ENCODE peak calls at places on chromosomes 3 and 15, in nine cellular contexts. I is HCT116; F is CD8-positive, alpha-beta T cell; X is CD4-positive, alpha-beta memory T cell; Q is CD8-positive, alpha-beta memory T cell; O is effector memory CD4-positive, alpha-beta T cell; S is upper lobe of left lung; A is left lung; E is breast epithelium. H is an unnamed sample.

GRCh38 chr3:158801200-158801599 is 654 bp upstream of the MFSD1 start:
- DNase-seq in I (no peak), F (no peak), X (no peak), Q (no peak), O (no peak), S (no peak), A (peak), E (no peak), H (no peak)

GRCh38 chr3:161558256-161558655 is 61.6 kb downstream of the OTOL1 start:
- DNase-seq in I (no peak), F (no peak), X (no peak), Q (no peak), O (no peak), S (no peak), A (no peak), E (no peak), H (no peak)

GRCh38 chr3:187242900-187243299 is 45.6 kb downstream of the RTP1 start:
- DNase-seq in I (no peak), F (no peak), X (no peak), Q (no peak), O (no peak), S (no peak), A (no peak), E (no peak), H (no peak)

GRCh38 chr15:68402432-68403160 is 29.4 kb downstream of the ITGA11 start:
- DNase-seq in I (no peak), F (no peak), X (no peak), Q (no peak), O (no peak), S (peak), A (no peak), E (peak), H (peak)

GRCh38 chr15:80744826-80745225 is 34.3 kb upstream of the CEMIP start:
- DNase-seq in I (no peak), F (no peak), X (no peak), Q (no peak), O (no peak), S (no peak), A (no peak), E (no peak), H (no peak)

GRCh38 chr15:52161406-52161966 is 29.7 kb downstream of the GNB5 start:
- DNase-seq in I (no peak), F (no peak), X (no peak), Q (no peak), O (no peak), S (no peak), A (no peak), E (no peak), H (no peak)

GRCh38 chr15:89971592-89971997 is 29.5 kb upstream of the ZNF710 start:
- DNase-seq in I (peak), F (peak), X (peak), Q (peak), O (peak), S (peak), A (no peak), E (no peak), H (no peak)

GRCh38 chr3:149542375-149543312 is 68.1 kb downstream of the TM4SF4 start:
- DNase-seq in I (no peak), F (no peak), X (no peak), Q (no peak), O (no peak), S (no peak), A (no peak), E (no peak), H (no peak)

GRCh38 chr15:31236184-31237041 is 90.2 kb upstream of the KLF13 start:
- DNase-seq in I (no peak), F (no peak), X (no peak), Q (no peak), O (no peak), S (peak), A (no peak), E (peak), H (peak)

GRCh38 chr3:100936931-100937330 is 56.3 kb downstream of the ABI3BP start:
- DNase-seq in I (no peak), F (no peak), X (no peak), Q (no peak), O (no peak), S (no peak), A (no peak), E (no peak), H (no peak)

GRCh38 chr3:160822931-160823330 is 66.9 kb downstream of the PPM1L start:
- DNase-seq in I (no peak), F (no peak), X (no peak), Q (no peak), O (no peak), S (no peak), A (no peak), E (no peak), H (no peak)

GRCh38 chr3:176352716-176353334 is 844.5 kb downstream of the TBL1XR1 start:
- DNase-seq in I (no peak), F (no peak), X (no peak), Q (no peak), O (no peak), S (no peak), A (no peak), E (no peak), H (no peak)

GRCh38 chr3:138188013-138188352 is 882 bp downstream of the ARMC8 start:
- DNase-seq in I (no peak), F (no peak), X (no peak), Q (no peak), O (no peak), S (no peak), A (no peak), E (no peak), H (no peak)

GRCh38 chr15:42239528-42240245 is 31.6 kb upstream of the VPS39 start:
- DNase-seq in I (no peak), F (no peak), X (no peak), Q (no peak), O (no peak), S (no peak), A (no peak), E (no peak), H (no peak)

GRCh38 chr3:132351222-132351806 is 34.1 kb downstream of the ACP3 start:
- DNase-seq in I (no peak), F (no peak), X (no peak), Q (no peak), O (no peak), S (no peak), A (no peak), E (no peak), H (no peak)

GRCh38 chr3:139630532-139630931 is 47.2 kb downstream of the NMNAT3 start:
- DNase-seq in I (no peak), F (no peak), X (no peak), Q (no peak), O (no peak), S (no peak), A (no peak), E (no peak), H (no peak)

GRCh38 chr3:44359146-44359751 is 20.7 kb downstream of the TCAIM start:
- DNase-seq in I (no peak), F (no peak), X (no peak), Q (no peak), O (no peak), S (no peak), A (no peak), E (no peak), H (no peak)

GRCh38 chr3:191499307-191500125 is 38.6 kb downstream of the PYDC2 start:
- DNase-seq in I (no peak), F (no peak), X (no peak), Q (no peak), O (no peak), S (peak), A (peak), E (no peak), H (no peak)

GRCh38 chr3:176296066-176296597 is 901.1 kb downstream of the TBL1XR1 start:
- DNase-seq in I (no peak), F (no peak), X (no peak), Q (no peak), O (no peak), S (no peak), A (no peak), E (no peak), H (no peak)

GRCh38 chr3:65351753-65352152 is 664.0 kb upstream of the ADAMTS9 start:
- DNase-seq in I (no peak), F (no peak), X (no peak), Q (no peak), O (no peak), S (no peak), A (no peak), E (no peak), H (no peak)

GRCh38 chr3:11379238-11379823 is 107.1 kb downstream of the ATG7 start:
- DNase-seq in I (peak), F (no peak), X (peak), Q (peak), O (no peak), S (no peak), A (no peak), E (no peak), H (no peak)

GRCh38 chr15:37094542-37095196 is 5.7 kb downstream of the MEIS2 start:
- DNase-seq in I (no peak), F (no peak), X (no peak), Q (no peak), O (no peak), S (no peak), A (no peak), E (no peak), H (no peak)

GRCh38 chr3:130263708-130264107 is 81.8 kb upstream of the COL6A5 start:
- DNase-seq in I (no peak), F (no peak), X (no peak), Q (no peak), O (no peak), S (peak), A (no peak), E (no peak), H (no peak)

GRCh38 chr3:181756645-181757044 is 44.9 kb downstream of the SOX2 start:
- DNase-seq in I (no peak), F (no peak), X (no peak), Q (no peak), O (no peak), S (no peak), A (no peak), E (no peak), H (no peak)

GRCh38 chr3:171548918-171549317 is 88.7 kb upstream of the TNIK start:
- DNase-seq in I (no peak), F (no peak), X (no peak), Q (no peak), O (no peak), S (no peak), A (no peak), E (no peak), H (no peak)

GRCh38 chr3:31230425-31230824 is 302.3 kb upstream of the STT3B start:
- DNase-seq in I (no peak), F (no peak), X (peak), Q (peak), O (no peak), S (no peak), A (no peak), E (no peak), H (no peak)

GRCh38 chr3:111252795-111253194 is 181.2 kb downstream of the NECTIN3 start:
- DNase-seq in I (no peak), F (no peak), X (no peak), Q (no peak), O (no peak), S (no peak), A (no peak), E (no peak), H (no peak)

GRCh38 chr15:60323322-60323721 is 74.5 kb downstream of the ANXA2 start:
- DNase-seq in I (no peak), F (no peak), X (no peak), Q (no peak), O (no peak), S (no peak), A (no peak), E (no peak), H (no peak)

GRCh38 chr3:39193391-39193790 is 996 bp upstream of the XIRP1 start:
- DNase-seq in I (no peak), F (no peak), X (no peak), Q (no peak), O (no peak), S (peak), A (no peak), E (no peak), H (no peak)

GRCh38 chr15:34886134-34886533 is 83.4 kb downstream of the AQR start:
- DNase-seq in I (no peak), F (no peak), X (no peak), Q (no peak), O (no peak), S (no peak), A (no peak), E (no peak), H (no peak)

GRCh38 chr3:85081191-85081895 is 122.6 kb downstream of the CADM2 start:
- DNase-seq in I (no peak), F (no peak), X (no peak), Q (no peak), O (no peak), S (no peak), A (no peak), E (no peak), H (no peak)

GRCh38 chr15:52220896-52221660 is 29.9 kb upstream of the GNB5 start:
- DNase-seq in I (no peak), F (no peak), X (peak), Q (peak), O (no peak), S (no peak), A (no peak), E (no peak), H (no peak)

GRCh38 chr3:183178512-183178832 is 15.9 kb upstream of the LAMP3 start:
- DNase-seq in I (no peak), F (no peak), X (no peak), Q (no peak), O (no peak), S (no peak), A (no peak), E (no peak), H (no peak)

GRCh38 chr3:183181606-183182005 is 19.1 kb upstream of the LAMP3 start:
- DNase-seq in I (no peak), F (no peak), X (no peak), Q (no peak), O (no peak), S (peak), A (no peak), E (no peak), H (no peak)

GRCh38 chr3:183180765-183181295 is 18.3 kb upstream of the LAMP3 start:
- DNase-seq in I (no peak), F (no peak), X (no peak), Q (no peak), O (no peak), S (peak), A (no peak), E (no peak), H (peak)

GRCh38 chr3:183178833-183179549 is 16.5 kb upstream of the LAMP3 start:
- DNase-seq in I (no peak), F (no peak), X (peak), Q (peak), O (no peak), S (peak), A (peak), E (no peak), H (peak)

DNA sequence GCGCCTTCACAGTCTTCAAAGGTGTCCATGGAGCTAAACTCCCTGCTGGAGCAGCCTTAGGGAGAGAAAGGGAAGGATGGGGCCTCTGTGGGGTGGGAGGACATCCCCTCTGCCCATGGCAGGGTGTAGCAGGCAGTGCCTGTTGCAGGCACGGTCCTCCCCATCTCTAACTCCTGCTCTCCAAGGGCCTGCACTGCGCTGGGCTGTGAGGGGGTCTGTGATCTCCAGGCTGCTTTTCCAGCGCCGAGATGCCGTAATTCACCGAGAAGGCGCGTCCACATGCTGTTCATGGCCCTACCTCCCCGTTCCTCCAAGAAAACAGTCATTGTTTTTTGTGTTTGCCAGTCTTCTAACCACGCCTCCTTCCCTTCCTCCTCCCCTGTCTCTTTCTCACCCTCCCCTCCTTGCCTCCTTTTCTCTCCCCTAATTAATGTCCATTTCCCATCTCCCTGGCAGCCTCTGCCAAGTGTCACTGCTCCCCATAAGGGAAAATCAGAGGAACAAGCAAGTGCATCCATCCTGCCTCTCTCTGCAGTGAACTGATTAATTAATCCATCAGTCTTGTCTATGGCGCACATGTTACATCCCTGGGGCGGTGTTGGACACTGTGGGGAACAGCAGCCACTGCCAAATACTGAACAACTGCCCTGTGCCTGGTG is 17.7 kb upstream of the LAMP3 start:
- DNase-seq in I (no peak), F (no peak), X (no peak), Q (no peak), O (no peak), S (no peak), A (no peak), E (no peak), H (peak)
- H3K27ac ChIP-seq in I (no peak), F (no peak), X (no peak), Q (no peak), O (no peak), S (no peak), A (no peak), E (no peak), H (no peak)

GRCh38 chr3:102099913-102100312 is 250.6 kb downstream of the NFKBIZ start:
- DNase-seq in I (no peak), F (no peak), X (no peak), Q (no peak), O (no peak), S (no peak), A (no peak), E (no peak), H (no peak)

GRCh38 chr3:102096066-102096465 is 246.8 kb downstream of the NFKBIZ start:
- DNase-seq in I (no peak), F (no peak), X (no peak), Q (no peak), O (no peak), S (no peak), A (no peak), E (no peak), H (no peak)

GRCh38 chr3:102095383-102095782 is 246.1 kb downstream of the NFKBIZ start:
- DNase-seq in I (no peak), F (no peak), X (no peak), Q (no peak), O (no peak), S (no peak), A (no peak), E (no peak), H (no peak)

GRCh38 chr3:102094523-102094922 is 245.2 kb downstream of the NFKBIZ start:
- DNase-seq in I (no peak), F (no peak), X (no peak), Q (no peak), O (no peak), S (no peak), A (no peak), E (no peak), H (no peak)

GRCh38 chr3:102098130-102098885 is 249.0 kb downstream of the NFKBIZ start:
- DNase-seq in I (no peak), F (no peak), X (no peak), Q (no peak), O (no peak), S (no peak), A (no peak), E (no peak), H (no peak)
- H3K27ac ChIP-seq in I (no peak), F (no peak), X (no peak), Q (no peak), O (no peak), S (no peak), A (no peak), E (no peak), H (no peak)

DNA sequence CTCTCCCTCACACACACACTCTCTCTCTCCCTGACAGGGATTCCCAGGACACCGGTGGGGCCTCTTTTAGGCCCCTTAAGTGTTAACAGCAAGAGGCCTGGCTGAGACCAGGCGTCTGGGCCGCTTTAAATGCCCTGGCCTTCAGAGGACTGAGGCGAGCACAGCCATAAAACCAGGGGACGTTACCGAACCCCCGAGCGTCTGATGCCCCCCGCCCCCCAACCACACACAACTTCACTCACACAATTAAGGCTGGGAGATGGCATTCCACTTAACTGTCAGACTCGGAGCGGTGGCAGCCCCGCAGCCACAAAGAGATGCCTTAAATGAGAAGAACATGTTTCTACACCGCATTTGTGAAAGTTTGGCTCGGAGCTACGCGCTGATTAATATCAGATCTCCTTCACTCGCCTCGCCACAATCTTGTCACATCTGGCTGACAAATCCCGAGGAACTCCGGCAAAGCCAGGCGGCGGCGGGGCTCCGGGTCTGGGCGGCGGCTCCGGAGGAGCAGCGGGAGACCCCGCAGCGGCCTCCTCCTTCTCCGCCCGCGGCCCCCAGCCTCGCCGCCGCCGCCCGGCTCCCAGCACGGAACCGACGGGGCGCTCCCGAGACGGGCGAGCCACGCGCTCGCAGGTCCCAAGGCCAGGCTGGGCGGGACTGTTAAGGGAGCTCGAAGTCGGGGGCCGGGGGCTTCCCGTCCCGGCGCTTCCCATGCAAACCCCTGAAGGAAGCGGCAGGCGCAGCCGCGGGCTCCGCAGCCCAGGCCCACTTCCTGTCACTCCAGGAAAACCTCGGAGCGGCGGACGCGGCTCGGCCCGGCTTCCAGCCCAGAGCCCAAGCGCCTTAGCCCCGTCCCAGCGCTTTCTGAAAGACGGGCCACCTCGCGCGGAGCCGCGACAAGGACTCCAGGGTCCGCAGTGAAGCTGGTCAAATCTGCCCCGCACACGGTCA is 1.3 kb downstream of the BNC1 start:
- DNase-seq in I (no peak), F (no peak), X (no peak), Q (no peak), O (no peak), S (peak), A (peak), E (no peak), H (no peak)
- H3K27ac ChIP-seq in I (no peak), F (no peak), X (no peak), Q (no peak), O (no peak), S (no peak), A (no peak), E (no peak), H (no peak)

GRCh38 chr15:64854526-64854925 is 12.8 kb downstream of the PLEKHO2 start:
- DNase-seq in I (no peak), F (no peak), X (no peak), Q (no peak), O (no peak), S (no peak), A (no peak), E (no peak), H (no peak)
- H3K27ac ChIP-seq in I (no peak), F (no peak), X (no peak), Q (no peak), O (no peak), S (peak), A (peak), E (no peak), H (peak)

GRCh38 chr3:125125822-125126245 is 70.0 kb upstream of the HEG1 start:
- DNase-seq in I (no peak), F (no peak), X (no peak), Q (no peak), O (no peak), S (no peak), A (no peak), E (no peak), H (peak)
- H3K27ac ChIP-seq in I (no peak), F (no peak), X (no peak), Q (no peak), O (no peak), S (no peak), A (no peak), E (peak), H (no peak)

H was measured in ascending aorta.